ENCODE peak calls at places on chromosomes 2 and 18, in five cellular contexts. One of them, this sample, is unnamed. For H3K36me3, the result is how much of the 10 kb centered on the place peaks cover.

GRCh38 chr2:164757934-164758695 is 83.5 kb downstream of the COBLL1 start:
- DNase-seq in GM23248: peak
- DNase-seq in CD8-positive, alpha-beta T cell: no peak
- DNase-seq in pancreas: no peak
- DNase-seq in left lung: no peak
- DNase-seq in this sample: peak

GRCh38 chr18:35497006-35497333 is 790 bp downstream of the INO80C start:
- DNase-seq in GM23248: peak
- DNase-seq in CD8-positive, alpha-beta T cell: no peak
- DNase-seq in pancreas: no peak
- DNase-seq in left lung: no peak
- DNase-seq in this sample: peak

GRCh38 chr2:112959109-112959591 is 18.7 kb upstream of the IL36G start:
- DNase-seq in GM23248: peak
- DNase-seq in CD8-positive, alpha-beta T cell: no peak
- DNase-seq in pancreas: no peak
- DNase-seq in left lung: no peak
- DNase-seq in this sample: no peak

GRCh38 chr2:12918138-12918840 is 201.6 kb downstream of the TRIB2 start:
- DNase-seq in GM23248: peak
- DNase-seq in CD8-positive, alpha-beta T cell: no peak
- DNase-seq in pancreas: no peak
- DNase-seq in left lung: no peak
- DNase-seq in this sample: peak

GRCh38 chr2:238947243-238947760 is 99.4 kb downstream of the TWIST2 start:
- DNase-seq in GM23248: no peak
- DNase-seq in CD8-positive, alpha-beta T cell: no peak
- DNase-seq in pancreas: no peak
- DNase-seq in left lung: peak
- DNase-seq in this sample: no peak

GRCh38 chr2:127348421-127349000 is 39.3 kb downstream of the MAP3K2 start:
- DNase-seq in GM23248: peak
- DNase-seq in CD8-positive, alpha-beta T cell: no peak
- DNase-seq in pancreas: no peak
- DNase-seq in left lung: no peak
- DNase-seq in this sample: peak

GRCh38 chr2:158128168-158128973 is 26.7 kb downstream of the UPP2 start:
- DNase-seq in GM23248: no peak
- DNase-seq in CD8-positive, alpha-beta T cell: no peak
- DNase-seq in pancreas: peak
- DNase-seq in left lung: no peak
- DNase-seq in this sample: no peak

GRCh38 chr2:64018715-64019082 is 529 bp downstream of the VPS54 start:
- DNase-seq in GM23248: peak
- DNase-seq in CD8-positive, alpha-beta T cell: peak
- DNase-seq in pancreas: no peak
- DNase-seq in left lung: no peak
- DNase-seq in this sample: no peak

GRCh38 chr18:48676756-48677368 is 138.0 kb downstream of the CTIF start:
- DNase-seq in GM23248: peak
- DNase-seq in CD8-positive, alpha-beta T cell: peak
- DNase-seq in pancreas: peak
- DNase-seq in left lung: peak
- DNase-seq in this sample: peak

GRCh38 chr18:44988821-44989587 is 308.3 kb downstream of the SETBP1 start:
- DNase-seq in GM23248: no peak
- DNase-seq in CD8-positive, alpha-beta T cell: no peak
- DNase-seq in pancreas: no peak
- DNase-seq in left lung: no peak
- DNase-seq in this sample: peak

GRCh38 chr2:61784643-61785042 is 69.2 kb downstream of the FAM161A start:
- DNase-seq in GM23248: no peak
- DNase-seq in CD8-positive, alpha-beta T cell: no peak
- DNase-seq in pancreas: no peak
- DNase-seq in left lung: no peak
- DNase-seq in this sample: no peak

GRCh38 chr2:69122271-69122670 is 109.3 kb downstream of the ANTXR1 start:
- DNase-seq in GM23248: peak
- DNase-seq in CD8-positive, alpha-beta T cell: no peak
- DNase-seq in pancreas: no peak
- DNase-seq in left lung: no peak
- DNase-seq in this sample: peak

GRCh38 chr2:216362730-216363129 is 9.6 kb downstream of the MARCHF4 start:
- DNase-seq in GM23248: peak
- DNase-seq in CD8-positive, alpha-beta T cell: no peak
- DNase-seq in pancreas: peak
- DNase-seq in left lung: no peak
- DNase-seq in this sample: peak

GRCh38 chr2:74110537-74110936 is 37.2 kb downstream of the BOLA3 start:
- DNase-seq in GM23248: no peak
- DNase-seq in CD8-positive, alpha-beta T cell: no peak
- DNase-seq in pancreas: no peak
- DNase-seq in left lung: no peak
- DNase-seq in this sample: no peak

GRCh38 chr2:176536739-176537138 is 267.5 kb downstream of the MTX2 start:
- DNase-seq in GM23248: peak
- DNase-seq in CD8-positive, alpha-beta T cell: no peak
- DNase-seq in pancreas: no peak
- DNase-seq in left lung: no peak
- DNase-seq in this sample: no peak

GRCh38 chr2:8680931-8681760 is 710 bp upstream of the ID2 start:
- DNase-seq in GM23248: peak
- DNase-seq in CD8-positive, alpha-beta T cell: peak
- DNase-seq in pancreas: peak
- DNase-seq in left lung: peak
- DNase-seq in this sample: peak

GRCh38 chr2:238900511-238900910 is 52.6 kb downstream of the TWIST2 start:
- DNase-seq in GM23248: peak
- DNase-seq in CD8-positive, alpha-beta T cell: no peak
- DNase-seq in pancreas: no peak
- DNase-seq in left lung: no peak
- DNase-seq in this sample: no peak

GRCh38 chr2:195495356-195495755 is 161.7 kb upstream of the SLC39A10 start:
- DNase-seq in GM23248: no peak
- DNase-seq in CD8-positive, alpha-beta T cell: no peak
- DNase-seq in pancreas: no peak
- DNase-seq in left lung: no peak
- DNase-seq in this sample: no peak

GRCh38 chr2:55418512-55419235 is 982 bp downstream of the CCDC88A start:
- DNase-seq in GM23248: peak
- DNase-seq in CD8-positive, alpha-beta T cell: no peak
- DNase-seq in pancreas: no peak
- DNase-seq in left lung: no peak
- DNase-seq in this sample: no peak

GRCh38 chr2:46336560-46336959 is 39.4 kb downstream of the EPAS1 start:
- DNase-seq in GM23248: peak
- DNase-seq in CD8-positive, alpha-beta T cell: no peak
- DNase-seq in pancreas: no peak
- DNase-seq in left lung: no peak
- DNase-seq in this sample: peak

GRCh38 chr18:51151568-51152511 is 45.6 kb downstream of the MEX3C start:
- DNase-seq in GM23248: no peak
- DNase-seq in CD8-positive, alpha-beta T cell: peak
- DNase-seq in pancreas: no peak
- DNase-seq in left lung: no peak
- DNase-seq in this sample: no peak

GRCh38 chr18:61546598-61546997 is 213.4 kb downstream of the CDH20 start:
- DNase-seq in GM23248: peak
- DNase-seq in CD8-positive, alpha-beta T cell: no peak
- DNase-seq in pancreas: no peak
- DNase-seq in left lung: no peak
- DNase-seq in this sample: peak

GRCh38 chr2:16136461-16137035 is 196.2 kb downstream of the MYCN start:
- DNase-seq in GM23248: no peak
- DNase-seq in CD8-positive, alpha-beta T cell: no peak
- DNase-seq in pancreas: no peak
- DNase-seq in left lung: no peak
- DNase-seq in this sample: no peak

GRCh38 chr2:174632847-174633620 is 35.4 kb upstream of the WIPF1 start:
- DNase-seq in GM23248: peak
- DNase-seq in CD8-positive, alpha-beta T cell: no peak
- DNase-seq in pancreas: no peak
- DNase-seq in left lung: no peak
- DNase-seq in this sample: peak

GRCh38 chr18:55912071-55912470 is 324.1 kb upstream of the TCF4 start:
- DNase-seq in GM23248: no peak
- DNase-seq in CD8-positive, alpha-beta T cell: no peak
- DNase-seq in pancreas: no peak
- DNase-seq in left lung: no peak
- DNase-seq in this sample: no peak

GRCh38 chr2:221895366-221896121 is 323.4 kb upstream of the EPHA4 start:
- DNase-seq in GM23248: peak
- DNase-seq in CD8-positive, alpha-beta T cell: no peak
- DNase-seq in pancreas: no peak
- DNase-seq in left lung: peak
- DNase-seq in this sample: peak
- H3K27ac ChIP-seq in GM23248: peak
- H3K27ac ChIP-seq in CD8-positive, alpha-beta T cell: no peak
- H3K27ac ChIP-seq in pancreas: no peak
- H3K27ac ChIP-seq in left lung: no peak
- H3K27ac ChIP-seq in this sample: no peak

GRCh38 chr2:10980886-10981425 is 69.2 kb downstream of the KCNF1 start:
- DNase-seq in GM23248: no peak
- DNase-seq in CD8-positive, alpha-beta T cell: no peak
- DNase-seq in pancreas: no peak
- DNase-seq in left lung: no peak
- DNase-seq in this sample: no peak

GRCh38 chr2:10980071-10980470 is 68.3 kb downstream of the KCNF1 start:
- DNase-seq in GM23248: no peak
- DNase-seq in CD8-positive, alpha-beta T cell: no peak
- DNase-seq in pancreas: no peak
- DNase-seq in left lung: no peak
- DNase-seq in this sample: peak

GRCh38 chr2:10982931-10983701 is 71.4 kb downstream of the KCNF1 start:
- DNase-seq in GM23248: peak
- DNase-seq in CD8-positive, alpha-beta T cell: no peak
- DNase-seq in pancreas: no peak
- DNase-seq in left lung: no peak
- DNase-seq in this sample: peak

GRCh38 chr2:10981941-10982381 is 70.2 kb downstream of the KCNF1 start:
- DNase-seq in GM23248: no peak
- DNase-seq in CD8-positive, alpha-beta T cell: no peak
- DNase-seq in pancreas: no peak
- DNase-seq in left lung: no peak
- DNase-seq in this sample: no peak

GRCh38 chr2:10981461-10981860 is 69.7 kb downstream of the KCNF1 start:
- DNase-seq in GM23248: no peak
- DNase-seq in CD8-positive, alpha-beta T cell: no peak
- DNase-seq in pancreas: no peak
- DNase-seq in left lung: no peak
- DNase-seq in this sample: no peak
- H3K36me3 ChIP-seq in GM23248: under half
- H3K36me3 ChIP-seq in CD8-positive, alpha-beta T cell: under half
- H3K36me3 ChIP-seq in pancreas: under half
- H3K36me3 ChIP-seq in left lung: under half
- H3K36me3 ChIP-seq in this sample: under half

DNA sequence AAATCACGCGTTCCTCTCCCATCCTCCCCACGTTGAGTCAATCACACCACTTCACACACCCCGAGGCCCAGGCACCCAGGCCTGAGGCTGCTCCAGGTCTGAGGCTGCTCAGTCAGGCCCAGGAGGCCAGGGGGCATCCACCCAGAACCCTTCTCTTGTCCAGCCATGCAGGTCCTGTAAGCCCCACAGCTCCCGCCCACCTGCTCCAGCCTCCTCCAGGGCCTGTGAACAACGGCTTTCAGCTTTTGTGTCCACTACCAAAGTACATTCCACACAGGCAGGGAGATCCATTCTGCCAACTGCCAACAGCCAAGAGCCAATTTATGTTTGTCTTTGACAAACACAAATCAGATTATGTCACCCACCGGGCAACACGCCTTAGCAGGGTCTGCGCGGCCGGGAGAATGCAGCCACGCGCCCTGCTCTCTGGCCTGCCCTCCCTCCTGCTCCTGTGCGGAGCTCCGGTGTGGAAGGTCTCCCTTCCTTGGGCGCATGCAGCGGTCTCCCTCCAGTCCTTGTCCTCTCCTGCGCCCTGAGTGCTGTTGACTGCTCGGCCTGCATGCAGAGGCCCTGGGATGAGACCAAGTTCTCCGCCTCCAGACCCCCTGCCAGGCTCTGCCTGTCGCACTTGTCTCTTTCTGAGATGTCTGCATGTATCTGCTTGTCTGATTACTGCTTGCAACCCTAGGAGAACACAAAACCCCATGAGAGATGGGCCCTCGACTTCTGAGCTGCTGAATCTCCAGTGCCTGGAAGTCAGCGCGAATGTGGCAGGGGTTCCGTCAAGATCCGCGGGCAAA is 146.6 kb downstream of the ZNF516 start:
- DNase-seq in GM23248: no peak
- DNase-seq in CD8-positive, alpha-beta T cell: no peak
- DNase-seq in pancreas: peak
- DNase-seq in left lung: no peak
- DNase-seq in this sample: no peak
- H3K4me3 ChIP-seq in GM23248: no peak
- H3K4me3 ChIP-seq in CD8-positive, alpha-beta T cell: no peak
- H3K4me3 ChIP-seq in pancreas: no peak
- H3K4me3 ChIP-seq in left lung: no peak
- H3K4me3 ChIP-seq in this sample: no peak

DNA sequence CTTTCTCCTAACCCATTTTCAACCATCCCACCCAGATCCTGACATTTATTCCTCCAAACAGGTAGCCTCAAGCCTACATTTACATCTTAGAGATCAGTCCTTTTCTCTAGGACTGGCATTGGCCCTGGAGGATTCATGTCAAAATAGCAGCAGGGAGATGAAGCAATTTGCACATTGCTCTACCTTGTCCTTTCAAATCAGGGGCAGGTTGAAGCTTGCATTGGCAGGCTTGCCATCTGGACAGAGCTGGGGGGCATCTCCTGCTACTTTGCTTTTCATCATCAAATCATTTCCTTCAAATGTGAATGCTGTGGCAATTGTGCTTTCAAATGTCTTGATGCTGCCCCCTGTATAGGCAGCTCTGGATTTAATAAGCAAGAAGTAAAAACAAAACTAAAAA is 47.7 kb downstream of the KIF5C start:
- DNase-seq in GM23248: no peak
- DNase-seq in CD8-positive, alpha-beta T cell: no peak
- DNase-seq in pancreas: no peak
- DNase-seq in left lung: no peak
- DNase-seq in this sample: no peak
- H3K27ac ChIP-seq in GM23248: no peak
- H3K27ac ChIP-seq in CD8-positive, alpha-beta T cell: no peak
- H3K27ac ChIP-seq in pancreas: no peak
- H3K27ac ChIP-seq in left lung: no peak
- H3K27ac ChIP-seq in this sample: no peak

DNA sequence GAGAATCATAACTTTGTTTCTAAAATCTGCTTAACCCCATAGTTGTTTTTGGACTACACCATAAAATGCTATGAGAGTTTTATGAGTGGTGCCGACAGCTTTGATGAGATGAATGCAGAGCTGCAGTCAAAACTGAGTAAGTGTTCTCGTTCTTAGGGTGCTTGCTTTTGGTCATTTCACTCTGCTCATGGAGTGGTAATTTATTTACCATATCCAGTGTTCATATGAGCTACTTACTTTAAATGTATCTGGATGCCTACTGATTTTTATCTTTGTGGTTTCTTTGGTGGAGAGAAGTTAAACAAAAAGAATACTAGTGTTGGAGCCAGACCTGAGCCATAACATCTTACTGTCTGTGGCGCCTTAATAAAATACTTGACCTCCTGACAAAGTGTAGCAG is 16.4 kb downstream of the NDC80 start:
- DNase-seq in GM23248: no peak
- DNase-seq in CD8-positive, alpha-beta T cell: no peak
- DNase-seq in pancreas: no peak
- DNase-seq in left lung: no peak
- DNase-seq in this sample: no peak
- H3K36me3 ChIP-seq in GM23248: under half
- H3K36me3 ChIP-seq in CD8-positive, alpha-beta T cell: under half
- H3K36me3 ChIP-seq in pancreas: under half
- H3K36me3 ChIP-seq in left lung: under half
- H3K36me3 ChIP-seq in this sample: under half